ENCODE peak calls at places on chromosomes 1 and 21, in four cellular contexts. R, F, J and M are unnamed samples.

GRCh38 chr1:157193219-157193618 is 55.0 kb upstream of the ETV3 start:
- DNase-seq in R (no peak), F (no peak), J (no peak), M (no peak)

GRCh38 chr1:160209656-160210046 is 4.5 kb downstream of the PEA15 start:
- DNase-seq in R (peak; percentile 67), F (no peak), J (no peak), M (no peak)

GRCh38 chr1:83029916-83030315 is 969.0 kb downstream of the TTLL7 start:
- DNase-seq in R (no peak), F (peak; percentile 19), J (no peak), M (no peak)

GRCh38 chr1:234613992-234614584 is 4.1 kb upstream of the IRF2BP2 start:
- DNase-seq in R (no peak), F (no peak), J (no peak), M (no peak)

GRCh38 chr1:14996133-14997050 is 157.2 kb upstream of the TMEM51 start:
- DNase-seq in R (no peak), F (no peak), J (peak; percentile 79), M (no peak)

GRCh38 chr1:56509713-56510641 is 69.4 kb downstream of the PLPP3 start:
- DNase-seq in R (peak; percentile 19), F (no peak), J (no peak), M (no peak)

GRCh38 chr1:163074004-163074403 is 4.8 kb downstream of the RGS4 start:
- DNase-seq in R (no peak), F (no peak), J (no peak), M (no peak)

GRCh38 chr1:245041058-245041698 is 113.6 kb upstream of the KIF26B start:
- DNase-seq in R (no peak), F (no peak), J (no peak), M (no peak)

GRCh38 chr1:8031176-8031785 is 5.2 kb upstream of the ERRFI1 start:
- DNase-seq in R (no peak), F (peak; percentile 67), J (no peak), M (no peak)

GRCh38 chr1:63255153-63255552 is 67.2 kb upstream of the FOXD3 start:
- DNase-seq in R (no peak), F (no peak), J (peak; percentile 5), M (no peak)

GRCh38 chr21:29454179-29454578 is 155.5 kb downstream of the BACH1 start:
- DNase-seq in R (no peak), F (no peak), J (no peak), M (no peak)

GRCh38 chr1:55316494-55316893 is 101.3 kb upstream of the USP24 start:
- DNase-seq in R (no peak), F (no peak), J (no peak), M (no peak)

GRCh38 chr1:157971723-157972122 is 21.7 kb upstream of the KIRREL1 start:
- DNase-seq in R (no peak), F (no peak), J (no peak), M (no peak)

GRCh38 chr1:51518033-51518729 is 885 bp downstream of the EPS15 start:
- DNase-seq in R (peak; percentile 33), F (no peak), J (no peak), M (no peak)

GRCh38 chr21:33265664-33266049 is 510 bp upstream of the IL10RB start:
- DNase-seq in R (peak; percentile 50), F (no peak), J (no peak), M (no peak)

GRCh38 chr1:194347184-194347583 is 1160.8 kb upstream of the B3GALT2 start:
- DNase-seq in R (no peak), F (no peak), J (no peak), M (no peak)

GRCh38 chr1:194338241-194338948 is 1152.0 kb upstream of the B3GALT2 start:
- DNase-seq in R (no peak), F (no peak), J (no peak), M (no peak)

GRCh38 chr1:194339451-194339850 is 1153.0 kb upstream of the B3GALT2 start:
- DNase-seq in R (no peak), F (no peak), J (no peak), M (no peak)

GRCh38 chr1:194341587-194341986 is 1155.2 kb upstream of the B3GALT2 start:
- DNase-seq in R (no peak), F (no peak), J (no peak), M (no peak)

DNA sequence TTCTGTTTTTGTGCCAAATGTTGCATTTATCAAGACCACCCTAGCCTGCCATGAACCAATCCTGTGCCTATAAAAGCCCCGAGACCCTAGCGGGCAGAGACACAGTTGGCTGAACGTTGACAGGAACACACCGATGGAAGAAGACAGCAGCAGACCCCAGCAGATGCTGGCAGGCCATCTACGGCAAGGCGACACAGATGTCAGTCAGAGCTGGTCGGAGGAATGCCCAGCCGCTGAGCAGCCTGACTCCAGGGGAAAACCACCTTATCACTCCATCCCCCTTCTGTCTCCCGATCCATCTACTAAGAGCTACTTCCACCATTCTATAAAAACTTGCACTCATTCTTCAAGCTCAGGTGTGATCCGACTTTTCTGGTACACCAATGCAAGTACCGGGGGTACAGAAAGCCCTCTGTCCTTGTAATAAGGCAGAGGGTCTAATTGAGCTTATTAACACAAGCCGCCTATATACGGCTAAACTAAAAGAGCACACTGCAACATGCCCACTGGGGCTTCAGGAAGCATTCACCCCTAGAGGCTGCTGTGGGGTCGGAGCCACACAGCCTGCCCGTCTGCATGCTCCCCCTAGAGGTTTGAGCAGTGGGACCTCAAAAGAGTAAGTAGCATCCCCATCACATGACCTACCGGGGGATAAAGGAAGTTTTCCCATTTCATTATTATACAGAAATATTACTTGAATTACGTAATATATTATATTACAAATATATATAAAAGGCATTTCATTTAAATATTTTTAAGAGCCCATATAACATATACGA is 1156.3 kb upstream of the B3GALT2 start:
- DNase-seq in R (no peak), F (no peak), J (no peak), M (no peak)
- TF ChIP-seq CTCF in R (no peak), F (no peak), J (peak; percentile 8), M (no peak)

GRCh38 chr21:41751621-41752020 is 15.2 kb downstream of the RIPK4 start:
- DNase-seq in R (peak; percentile 4), F (no peak), J (no peak), M (no peak)

GRCh38 chr21:41750532-41751151 is 16.2 kb downstream of the RIPK4 start:
- DNase-seq in R (peak; percentile 10), F (no peak), J (no peak), M (no peak)

GRCh38 chr21:41750051-41750450 is 16.8 kb downstream of the RIPK4 start:
- DNase-seq in R (no peak), F (no peak), J (no peak), M (no peak)

GRCh38 chr21:41753001-41753725 is 13.7 kb downstream of the RIPK4 start:
- DNase-seq in R (no peak), F (no peak), J (no peak), M (no peak)

GRCh38 chr21:41752231-41752681 is 14.6 kb downstream of the RIPK4 start:
- DNase-seq in R (no peak), F (no peak), J (no peak), M (no peak)
- H3K4me3 ChIP-seq in R (no peak overlapping the region), F (no peak overlapping the region), J (no peak overlapping the region), M (no peak overlapping the region)

GRCh38 chr21:27475363-27475955 is 508.6 kb upstream of the ADAMTS5 start:
- DNase-seq in R (no peak), F (no peak), J (no peak), M (no peak)

GRCh38 chr21:27480841-27481261 is 514.0 kb upstream of the ADAMTS5 start:
- DNase-seq in R (no peak), F (peak; percentile 40), J (peak; percentile 18), M (peak; percentile 28)

GRCh38 chr21:27477321-27477720 is 510.4 kb upstream of the ADAMTS5 start:
- DNase-seq in R (no peak), F (no peak), J (no peak), M (no peak)

GRCh38 chr21:27476696-27477095 is 509.8 kb upstream of the ADAMTS5 start:
- DNase-seq in R (no peak), F (no peak), J (peak; percentile 2), M (peak; percentile 43)
- TF ChIP-seq CTCF in R (peak; percentile 72), F (peak; percentile 54), J (peak; percentile 52), M (peak; percentile 67)

GRCh38 chr21:46600305-46600704 is 4.6 kb downstream of the S100B start:
- DNase-seq in R (no peak), F (no peak), J (no peak), M (no peak)
- H3K4me3 ChIP-seq in R (no peak overlapping the region), F (no peak overlapping the region), J (no peak overlapping the region), M (no peak overlapping the region)

DNA sequence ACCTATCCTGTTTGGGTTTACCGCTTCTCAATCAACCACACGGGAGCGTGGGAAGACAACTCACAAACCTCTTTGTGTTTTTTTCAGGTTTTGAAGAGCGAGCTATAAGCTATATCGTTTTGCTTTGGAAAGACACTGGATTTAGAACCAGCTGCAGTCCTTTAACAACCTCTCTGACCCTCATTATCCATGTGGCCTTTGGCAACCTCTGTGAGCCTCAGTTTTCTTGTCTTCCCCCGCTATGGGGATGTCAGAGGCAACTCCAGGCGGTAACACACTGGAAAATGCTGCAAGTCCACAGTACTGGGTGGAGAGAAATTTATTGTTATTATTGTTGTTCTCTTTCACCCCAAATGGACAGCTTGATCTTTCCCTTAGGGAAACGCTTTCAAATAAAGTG is 100.0 kb downstream of the ETS2 start:
- DNase-seq in R (no peak), F (no peak), J (no peak), M (no peak)
- TF ChIP-seq CTCF in R (no peak), F (no peak), J (no peak), M (no peak)

DNA sequence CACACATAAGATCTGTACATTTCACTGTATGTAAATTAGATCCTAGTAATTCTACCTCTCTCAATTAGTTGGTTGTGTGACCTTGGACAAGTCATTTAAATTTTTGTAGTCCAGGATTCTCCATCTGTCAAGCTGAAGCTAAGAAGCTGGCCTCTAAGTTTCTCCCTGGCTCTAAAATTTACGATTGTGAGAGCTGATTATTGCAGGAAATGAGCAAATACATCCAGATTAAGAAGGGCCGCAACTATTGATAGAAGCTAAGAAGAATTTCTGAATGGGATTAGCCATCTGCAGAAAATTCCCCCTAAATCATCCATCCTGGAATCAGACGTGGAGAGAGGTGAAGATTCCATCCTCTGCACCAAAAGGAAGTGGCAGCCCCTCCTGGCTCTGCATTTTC is 55.0 kb downstream of the HIVEP3 start:
- DNase-seq in R (no peak), F (no peak), J (no peak), M (no peak)
- H3K4me3 ChIP-seq in R (no peak overlapping the region), F (no peak overlapping the region), J (no peak overlapping the region), M (no peak overlapping the region)